ENCODE peak calls at places on chromosomes 1 and 21, in ten cellular contexts. M is RKO; J is activated T-cell treated with anti-CD3 and anti-CD28 coated beads, Interleukin-2, amount 50 U/mL, for 72 hours; S is stimulated activated CD4-positive, alpha-beta T cell treated with anti-CD3 and anti-CD28 coated beads, Interleukin-1b, Interleukin-23, amount 100 ng/mL, for 24 hours; X is stimulated activated CD8-positive, alpha-beta memory T cell treated with anti-CD3 and anti-CD28 coated beads, Interleukin-4, amount 100 ng/mL, for 1 hour; A is HFF-Myc; Y is CD8-positive, alpha-beta T cell; F is fibroblast of pulmonary artery; H is colonic mucosa; B is fibroblast of gingiva. K is an unnamed sample.

GRCh38 chr1:236836157-236836556 is 41.1 kb downstream of the MTR start:
- DNase-seq in M (no peak), J (no peak), S (no peak), X (no peak), A (no peak), Y (no peak), F (no peak), H (no peak), B (no peak), K (no peak)

GRCh38 chr1:35603941-35604340 is 30.8 kb downstream of the TFAP2E start:
- DNase-seq in M (no peak), J (no peak), S (no peak), X (no peak), A (no peak), Y (no peak), F (peak), H (no peak), B (no peak), K (no peak)

GRCh38 chr1:157966034-157966671 is 27.3 kb upstream of the KIRREL1 start:
- DNase-seq in M (no peak), J (no peak), S (no peak), X (no peak), A (no peak), Y (no peak), F (peak), H (peak), B (no peak), K (no peak)

GRCh38 chr1:176102243-176102642 is 104.8 kb downstream of the COP1 start:
- DNase-seq in M (peak), J (no peak), S (no peak), X (no peak), A (no peak), Y (no peak), F (peak), H (no peak), B (peak), K (no peak)

GRCh38 chr1:2948751-2949680 is 72.3 kb upstream of the ACTRT2 start:
- DNase-seq in M (no peak), J (no peak), S (no peak), X (no peak), A (no peak), Y (no peak), F (no peak), H (no peak), B (no peak), K (no peak)

GRCh38 chr1:47382399-47382983 is 33.6 kb upstream of the FOXE3 start:
- DNase-seq in M (no peak), J (no peak), S (no peak), X (no peak), A (no peak), Y (no peak), F (no peak), H (no peak), B (no peak), K (no peak)

GRCh38 chr1:150429805-150430204 is 57.4 kb upstream of the TARS2 start:
- DNase-seq in M (peak), J (no peak), S (no peak), X (no peak), A (no peak), Y (no peak), F (peak), H (no peak), B (peak), K (no peak)

GRCh38 chr1:11364170-11364569 is 91.2 kb downstream of the UBIAD1 start:
- DNase-seq in M (no peak), J (peak), S (no peak), X (no peak), A (no peak), Y (no peak), F (no peak), H (no peak), B (no peak), K (no peak)

GRCh38 chr1:248787430-248787829 is 31.9 kb upstream of the LYPD8 start:
- DNase-seq in M (no peak), J (no peak), S (no peak), X (no peak), A (no peak), Y (no peak), F (no peak), H (no peak), B (no peak), K (no peak)

GRCh38 chr1:60348884-60349283 is 275.3 kb upstream of the C1orf87 start:
- DNase-seq in M (no peak), J (no peak), S (no peak), X (no peak), A (no peak), Y (no peak), F (no peak), H (no peak), B (no peak), K (no peak)

GRCh38 chr1:226365831-226366231 is 42.1 kb downstream of the PARP1 start:
- DNase-seq in M (no peak), J (no peak), S (no peak), X (no peak), A (no peak), Y (no peak), F (peak), H (no peak), B (peak), K (no peak)

GRCh38 chr1:32701421-32701911 is 1.1 kb downstream of the SYNC start:
- DNase-seq in M (no peak), J (no peak), S (no peak), X (no peak), A (no peak), Y (no peak), F (no peak), H (peak), B (peak), K (no peak)

GRCh38 chr21:26766826-26767325 is 78.3 kb downstream of the ADAMTS1 start:
- DNase-seq in M (no peak), J (no peak), S (no peak), X (no peak), A (no peak), Y (no peak), F (no peak), H (no peak), B (no peak), K (no peak)

GRCh38 chr21:46057111-46057709 is 40.7 kb upstream of the COL6A2 start:
- DNase-seq in M (no peak), J (peak), S (no peak), X (no peak), A (no peak), Y (no peak), F (no peak), H (no peak), B (no peak), K (no peak)

GRCh38 chr1:108897865-108898720 is 21.3 kb downstream of the GPSM2 start:
- DNase-seq in M (peak), J (peak), S (no peak), X (no peak), A (peak), Y (no peak), F (peak), H (peak), B (peak), K (peak)

GRCh38 chr1:157540852-157541251 is 11.5 kb downstream of the FCRL5 start:
- DNase-seq in M (no peak), J (no peak), S (no peak), X (no peak), A (no peak), Y (no peak), F (no peak), H (no peak), B (no peak), K (no peak)

GRCh38 chr21:43954042-43954441 is 58.1 kb upstream of the TRAPPC10 start:
- DNase-seq in M (no peak), J (no peak), S (no peak), X (no peak), A (no peak), Y (no peak), F (no peak), H (no peak), B (no peak), K (no peak)

GRCh38 chr1:166974647-166975345 is 544 bp downstream of the ILDR2 start:
- DNase-seq in M (peak), J (peak), S (peak), X (no peak), A (no peak), Y (no peak), F (no peak), H (no peak), B (no peak), K (peak)

GRCh38 chr1:159933347-159933746 is 8.0 kb upstream of the TAGLN2 start:
- DNase-seq in M (no peak), J (no peak), S (no peak), X (no peak), A (no peak), Y (no peak), F (no peak), H (no peak), B (no peak), K (no peak)

GRCh38 chr1:89831462-89832113 is 10.8 kb downstream of the LRRC8D start:
- DNase-seq in M (no peak), J (no peak), S (no peak), X (no peak), A (no peak), Y (no peak), F (no peak), H (no peak), B (no peak), K (no peak)

GRCh38 chr1:93707956-93708355 is 26.3 kb upstream of the BCAR3 start:
- DNase-seq in M (no peak), J (peak), S (no peak), X (no peak), A (no peak), Y (no peak), F (no peak), H (no peak), B (no peak), K (no peak)

GRCh38 chr1:235227414-235227813 is 66.4 kb upstream of the RBM34 start:
- DNase-seq in M (no peak), J (no peak), S (no peak), X (no peak), A (no peak), Y (no peak), F (no peak), H (no peak), B (no peak), K (no peak)

GRCh38 chr1:84758968-84759491 is 68.8 kb upstream of the SSX2IP start:
- DNase-seq in M (no peak), J (peak), S (no peak), X (no peak), A (no peak), Y (no peak), F (no peak), H (no peak), B (peak), K (no peak)

GRCh38 chr21:26116456-26117011 is 54.0 kb downstream of the APP start:
- DNase-seq in M (no peak), J (no peak), S (no peak), X (no peak), A (peak), Y (no peak), F (peak), H (no peak), B (peak), K (peak)

GRCh38 chr1:223482766-223483165 is 89.6 kb downstream of the CCDC185 start:
- DNase-seq in M (no peak), J (no peak), S (no peak), X (no peak), A (no peak), Y (no peak), F (no peak), H (no peak), B (no peak), K (no peak)

GRCh38 chr1:235931181-235931738 is 64.6 kb upstream of the LYST start:
- DNase-seq in M (no peak), J (no peak), S (no peak), X (no peak), A (no peak), Y (no peak), F (no peak), H (no peak), B (no peak), K (no peak)

GRCh38 chr1:60280256-60280655 is 206.7 kb upstream of the C1orf87 start:
- DNase-seq in M (no peak), J (no peak), S (no peak), X (no peak), A (no peak), Y (no peak), F (peak), H (peak), B (peak), K (no peak)

GRCh38 chr1:169466259-169467230 is 19.2 kb downstream of the SLC19A2 start:
- DNase-seq in M (peak), J (peak), S (no peak), X (no peak), A (no peak), Y (no peak), F (peak), H (no peak), B (peak), K (peak)

GRCh38 chr1:203264052-203264501 is 34.6 kb upstream of the CHIT1 start:
- DNase-seq in M (no peak), J (no peak), S (no peak), X (no peak), A (no peak), Y (no peak), F (no peak), H (no peak), B (no peak), K (no peak)

GRCh38 chr1:143698016-143698415 is 273.8 kb downstream of the FAM72C start:
- DNase-seq in M (no peak), J (no peak), S (no peak), X (no peak), A (no peak), Y (no peak), F (peak), H (peak), B (no peak), K (no peak)

GRCh38 chr21:42061866-42062542 is 9.1 kb upstream of the UMODL1 start:
- DNase-seq in M (no peak), J (peak), S (no peak), X (peak), A (no peak), Y (peak), F (no peak), H (no peak), B (no peak), K (no peak)

GRCh38 chr1:171257207-171258052 is 9.1 kb downstream of the FMO1 start:
- DNase-seq in M (no peak), J (no peak), S (no peak), X (no peak), A (peak), Y (no peak), F (peak), H (peak), B (peak), K (no peak)

GRCh38 chr1:151145158-151146071 is 1.0 kb downstream of the SEMA6C start:
- DNase-seq in M (no peak), J (peak), S (no peak), X (no peak), A (no peak), Y (no peak), F (peak), H (no peak), B (peak), K (peak)

GRCh38 chr1:205856433-205856832 is 6.5 kb upstream of the PM20D1 start:
- DNase-seq in M (no peak), J (no peak), S (no peak), X (no peak), A (no peak), Y (no peak), F (no peak), H (no peak), B (no peak), K (no peak)

GRCh38 chr1:48978413-48978812 is 201.7 kb upstream of the BEND5 start:
- DNase-seq in M (no peak), J (no peak), S (no peak), X (no peak), A (no peak), Y (no peak), F (no peak), H (no peak), B (no peak), K (no peak)

GRCh38 chr1:110150330-110151174 is at the start of gene SLC6A17:
- DNase-seq in M (no peak), J (peak), S (peak), X (no peak), A (no peak), Y (no peak), F (peak), H (no peak), B (peak), K (peak)

GRCh38 chr21:32143222-32143939 is 135.5 kb downstream of the MIS18A start:
- DNase-seq in M (no peak), J (no peak), S (no peak), X (no peak), A (peak), Y (no peak), F (no peak), H (no peak), B (peak), K (no peak)

GRCh38 chr1:220235462-220235861 is 36.8 kb downstream of the RAB3GAP2 start:
- DNase-seq in M (no peak), J (no peak), S (no peak), X (no peak), A (no peak), Y (no peak), F (no peak), H (no peak), B (no peak), K (no peak)